ENCODE peak calls at places on chromosomes 5 and 9, in five cellular contexts. R, V, C, T and F are unnamed samples.

GRCh38 chr5:66989286-66989685 is 207.3 kb downstream of the CD180 start:
- DNase-seq in R (no peak), V (no peak), C (no peak), T (peak; percentile 47), F (no peak)

GRCh38 chr5:115850771-115851416 is 9.2 kb downstream of the AP3S1 start:
- DNase-seq in R (no peak), V (no peak), C (no peak), T (no peak), F (no peak)

GRCh38 chr5:122078116-122078865 is at the start of gene LOX:
- DNase-seq in R (peak; percentile 71), V (peak; percentile 77), C (no peak), T (peak; percentile 69), F (peak; percentile 24)

GRCh38 chr9:35908484-35909125 is 685 bp upstream of the SPAAR start:
- DNase-seq in R (peak; percentile 59), V (no peak), C (peak; percentile 81), T (no peak), F (no peak)

GRCh38 chr9:115127191-115127817 is 9.3 kb upstream of the TNC start:
- DNase-seq in R (no peak), V (no peak), C (no peak), T (no peak), F (no peak)

GRCh38 chr5:164188733-164189148 is 683.3 kb downstream of the MAT2B start:
- DNase-seq in R (no peak), V (no peak), C (no peak), T (no peak), F (peak; percentile 30)

GRCh38 chr9:36025751-36026150 is 11.0 kb upstream of the RECK start:
- DNase-seq in R (no peak), V (no peak), C (no peak), T (no peak), F (no peak)

GRCh38 chr9:114908104-114908621 is 22.2 kb downstream of the TNFSF8 start:
- DNase-seq in R (no peak), V (no peak), C (no peak), T (no peak), F (peak; percentile 52)

GRCh38 chr5:67515020-67515689 is 318.6 kb upstream of the CD180 start:
- DNase-seq in R (no peak), V (no peak), C (no peak), T (no peak), F (no peak)

GRCh38 chr9:87973791-87974292 is 491 bp downstream of the CDK20 start:
- DNase-seq in R (no peak), V (no peak), C (no peak), T (peak; percentile 28), F (peak; percentile 25)

GRCh38 chr9:70021026-70021571 is 22.5 kb upstream of the MAMDC2 start:
- DNase-seq in R (peak; percentile 61), V (no peak), C (no peak), T (no peak), F (no peak)

GRCh38 chr9:91246842-91247241 is 114.9 kb downstream of the AUH start:
- DNase-seq in R (no peak), V (no peak), C (peak; percentile 18), T (no peak), F (no peak)

GRCh38 chr5:167261309-167262100 is 1029.9 kb upstream of the WWC1 start:
- DNase-seq in R (no peak), V (no peak), C (no peak), T (peak; percentile 74), F (peak; percentile 8)

GRCh38 chr5:109700516-109701174 is 10.9 kb downstream of the MAN2A1 start:
- DNase-seq in R (no peak), V (no peak), C (no peak), T (no peak), F (no peak)

DNA sequence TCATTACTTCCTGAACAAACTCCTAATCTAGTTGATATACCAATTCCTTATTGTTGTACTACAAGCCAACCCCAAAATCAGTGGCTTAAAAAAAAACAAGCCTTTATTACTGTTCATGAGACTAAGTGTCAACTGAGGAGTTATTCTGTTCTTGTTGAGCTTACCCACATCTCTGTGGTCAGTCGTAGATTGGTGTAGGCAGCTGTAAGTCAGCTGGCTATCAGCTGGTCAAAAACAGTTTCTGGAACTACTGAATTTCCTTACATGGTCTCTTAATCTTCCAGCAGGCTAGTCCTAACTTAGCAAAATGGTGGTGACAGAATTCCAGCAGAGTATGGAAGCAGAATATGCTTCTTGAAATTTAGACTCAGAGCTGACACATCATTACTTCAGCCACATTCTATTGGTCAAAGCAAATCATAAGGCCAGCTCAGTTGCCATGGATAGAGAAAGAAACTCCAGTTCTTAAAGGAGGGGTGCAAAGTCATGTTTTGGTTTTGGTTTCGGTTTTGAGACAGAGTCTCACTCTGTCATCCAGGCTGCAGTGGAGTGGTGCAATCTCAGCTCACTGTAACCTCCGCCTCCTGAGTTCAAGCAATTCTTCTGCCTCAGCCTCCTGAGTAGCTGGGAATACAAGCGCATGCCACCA is 386.1 kb upstream of the MPDZ start:
- DNase-seq in R (no peak), V (no peak), C (no peak), T (no peak), F (no peak)
- H3K4me3 ChIP-seq in R (peak overlapping the region; percentile 20), V (no peak overlapping the region), C (no peak overlapping the region), T (no peak overlapping the region), F (no peak overlapping the region)

GRCh38 chr9:85510830-85511504 is 230.8 kb downstream of the AGTPBP1 start:
- DNase-seq in R (peak; percentile 33), V (no peak), C (no peak), T (no peak), F (no peak)

GRCh38 chr9:85502815-85503643 is 238.7 kb downstream of the AGTPBP1 start:
- DNase-seq in R (no peak), V (no peak), C (no peak), T (no peak), F (no peak)

GRCh38 chr9:85511746-85512145 is 230.0 kb downstream of the AGTPBP1 start:
- DNase-seq in R (no peak), V (no peak), C (no peak), T (no peak), F (no peak)

GRCh38 chr9:85505612-85506011 is 236.1 kb downstream of the AGTPBP1 start:
- DNase-seq in R (no peak), V (no peak), C (no peak), T (no peak), F (no peak)

GRCh38 chr9:85508616-85509015 is 233.1 kb downstream of the AGTPBP1 start:
- DNase-seq in R (no peak), V (no peak), C (no peak), T (peak; percentile 61), F (no peak)
- TF ChIP-seq CTCF in R (no peak), V (no peak), C (peak; percentile 14), T (peak; percentile 54), F (peak; percentile 50)

DNA sequence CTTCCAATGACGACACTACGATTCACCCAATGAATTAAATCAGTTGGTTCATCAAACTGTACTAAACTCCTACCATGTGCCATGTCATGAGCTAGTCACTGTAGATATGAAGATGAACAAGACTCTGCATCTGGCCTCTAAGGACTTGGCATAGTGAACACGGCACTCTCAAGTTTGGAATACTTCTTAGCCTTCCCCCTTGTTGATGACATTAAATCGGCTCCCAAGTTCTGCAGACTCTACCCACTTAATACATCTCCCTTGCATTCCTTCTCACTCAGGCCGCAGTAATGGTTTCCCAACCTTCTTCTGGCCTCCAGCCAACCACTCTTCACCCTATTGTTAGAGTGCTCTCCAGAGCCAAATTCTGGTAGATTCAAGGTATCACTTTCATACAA is 184.7 kb downstream of the MAPKAP1 start:
- DNase-seq in R (no peak), V (no peak), C (no peak), T (no peak), F (no peak)
- H3K27ac ChIP-seq in R (peak overlapping the region; percentile 9), V (no peak overlapping the region), C (no peak overlapping the region), T (no peak overlapping the region), F (no peak overlapping the region)

DNA sequence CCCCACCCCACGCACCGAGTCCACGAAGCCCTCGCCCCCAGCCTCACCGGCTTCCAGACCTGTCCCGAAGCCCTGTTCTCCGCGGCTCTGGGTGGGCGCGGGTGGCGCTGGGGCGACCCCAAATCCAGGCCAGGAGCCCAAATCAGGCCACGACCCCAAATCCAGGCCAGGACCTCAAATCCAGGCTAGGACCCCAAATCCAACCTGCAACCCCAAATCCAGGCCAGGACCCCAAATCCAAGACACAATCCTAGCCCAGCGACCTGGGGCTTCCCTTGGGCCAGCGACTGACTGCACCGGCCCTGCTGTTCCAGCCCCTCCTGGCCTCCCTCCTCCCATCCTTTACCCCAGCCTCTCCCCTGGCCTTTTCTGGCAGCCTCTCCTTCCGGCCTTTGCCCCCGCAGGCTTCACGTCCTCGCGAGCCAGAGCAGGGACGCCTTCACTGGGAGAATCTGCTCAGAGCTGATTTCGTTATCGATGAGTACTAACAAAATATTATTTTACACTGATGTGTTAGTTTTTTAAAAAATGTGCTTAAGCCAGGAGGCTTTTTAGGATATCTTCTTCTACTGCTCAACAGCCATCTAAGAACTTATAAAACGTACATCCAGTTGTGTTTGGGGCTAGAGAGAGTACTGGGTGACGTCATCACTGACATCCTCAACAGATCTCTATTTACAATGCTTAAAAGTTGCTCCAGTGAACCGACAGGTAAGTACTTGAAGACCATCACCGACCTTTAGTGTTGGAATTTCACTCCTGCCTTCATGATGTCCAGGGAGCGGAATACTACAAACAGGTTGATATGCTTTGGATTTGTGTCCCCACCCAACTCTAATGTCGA is 34.7 kb downstream of the TRIP13 start:
- DNase-seq in R (no peak), V (no peak), C (no peak), T (no peak), F (no peak)
- H3K4me3 ChIP-seq in R (peak overlapping the region; percentile 63), V (no peak overlapping the region), C (peak overlapping the region; percentile 43), T (peak overlapping the region; percentile 61), F (no peak overlapping the region)

GRCh38 chr5:58076473-58077257 is 383.2 kb downstream of the PLK2 start:
- DNase-seq in R (no peak), V (no peak), C (no peak), T (no peak), F (no peak)
- TF ChIP-seq CTCF in R (no peak), V (no peak), C (no peak), T (no peak), F (no peak)

DNA sequence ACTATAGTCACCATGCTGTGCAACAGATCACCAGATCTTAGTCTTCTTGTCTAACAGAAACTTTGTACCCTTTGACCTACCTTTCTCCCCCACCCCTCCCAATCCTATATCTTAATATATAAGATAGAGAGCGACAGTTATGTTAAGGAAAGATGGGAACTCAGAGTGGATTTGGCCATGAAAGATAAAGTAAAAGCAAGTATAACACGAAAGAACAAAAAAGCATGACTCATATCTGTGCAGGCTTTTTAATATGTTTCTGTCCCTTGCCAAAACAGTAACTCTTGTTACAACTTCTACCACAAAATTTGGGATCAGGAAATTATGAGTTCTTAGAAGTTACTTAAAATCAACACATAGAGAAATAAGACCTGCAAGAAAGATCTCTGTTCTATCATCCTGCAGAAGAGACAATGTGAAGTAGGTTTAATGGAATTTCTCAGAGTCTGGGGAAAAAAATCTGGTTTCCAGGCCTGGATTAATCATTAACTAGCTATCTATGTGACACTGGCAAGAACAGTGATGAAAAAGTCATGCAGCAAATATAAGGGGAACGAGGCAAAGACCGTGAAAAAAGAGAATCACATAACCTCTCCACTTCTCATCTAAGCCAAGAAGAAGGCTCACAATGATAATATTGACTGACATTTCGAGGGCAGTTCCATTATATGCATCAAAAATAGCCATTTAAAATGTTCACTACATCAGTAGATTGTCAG is 18.6 kb downstream of the BAAT start:
- DNase-seq in R (no peak), V (no peak), C (no peak), T (no peak), F (no peak)
- H3K27ac ChIP-seq in R (no peak overlapping the region), V (no peak overlapping the region), C (no peak overlapping the region), T (no peak overlapping the region), F (no peak overlapping the region)